ENCODE peak calls at places on chromosomes 6 and 20, in five cellular contexts. Q is heart left ventricle; U is CD4-positive, alpha-beta memory T cell; V is PC-3; Z is stomach. S is an unnamed sample.
A peak's percentile ranks its signal among the peaks of the same experiment; 100 is the strongest.

GRCh38 chr6:4806308-4807190 is 30.3 kb downstream of the CDYL start:
- DNase-seq in Z (no peak), Q (no peak), U (no peak), V (no peak), S (no peak)

GRCh38 chr6:100155141-100155540 is 161.1 kb upstream of the MCHR2 start:
- DNase-seq in Q (no peak), Z (no peak), U (no peak), V (no peak), S (no peak)

GRCh38 chr6:151914475-151914874 is 107.0 kb downstream of the ESR1 start:
- DNase-seq in Q (no peak), Z (no peak), V (peak; percentile 84), U (no peak), S (no peak)

GRCh38 chr6:107629545-107630147 is 139.7 kb downstream of the SOBP start:
- DNase-seq in Z (no peak), Q (no peak), V (no peak), U (no peak), S (no peak)

GRCh38 chr20:61608275-61609085 is 356.4 kb downstream of the CDH4 start:
- DNase-seq in Q (peak; percentile 40), V (peak; percentile 30), Z (no peak), U (no peak), S (no peak)

GRCh38 chr6:38570750-38571149 is 69.0 kb downstream of the BTBD9 start:
- DNase-seq in U (no peak), Q (no peak), Z (no peak), V (peak; percentile 62), S (no peak)

GRCh38 chr6:150273457-150274309 is 95.1 kb upstream of the IYD start:
- DNase-seq in Q (no peak), U (no peak), V (no peak), Z (no peak), S (no peak)

GRCh38 chr20:53739799-53740785 is 146.5 kb upstream of the ZNF217 start:
- DNase-seq in Q (no peak), U (peak; percentile 18), V (peak; percentile 68), Z (no peak), S (no peak)

GRCh38 chr6:161369339-161369738 is 95.5 kb upstream of the AGPAT4 start:
- DNase-seq in Q (no peak), U (no peak), Z (no peak), V (peak; percentile 86), S (no peak)

GRCh38 chr6:154166140-154166539 is 127.1 kb downstream of the OPRM1 start:
- DNase-seq in Q (no peak), V (peak; percentile 47), U (no peak), Z (no peak), S (no peak)

GRCh38 chr6:71197267-71197666 is 91.3 kb upstream of the OGFRL1 start:
- DNase-seq in Q (no peak), Z (no peak), V (peak; percentile 64), U (no peak), S (no peak)

GRCh38 chr6:97947841-97948240 is 664.8 kb upstream of the MMS22L start:
- DNase-seq in Q (peak; percentile 52), U (no peak), Z (peak; percentile 71), V (peak; percentile 95), S (no peak)

GRCh38 chr6:80437186-80437585 is 330.7 kb downstream of the BCKDHB start:
- DNase-seq in Q (no peak), Z (no peak), U (no peak), V (no peak), S (no peak)

GRCh38 chr20:20076297-20077065 is 24.1 kb downstream of the CFAP61 start:
- DNase-seq in Z (no peak), U (no peak), V (peak; percentile 37), Q (no peak), S (no peak)

GRCh38 chr20:32071395-32072167 is 19.5 kb downstream of the HCK start:
- DNase-seq in V (no peak), Q (no peak), Z (no peak), U (no peak), S (no peak)

GRCh38 chr20:8330316-8330784 is 198.3 kb downstream of the PLCB1 start:
- DNase-seq in U (no peak), Z (no peak), V (no peak), Q (no peak), S (no peak)

GRCh38 chr6:28542440-28543293 is 17.0 kb downstream of the GPX5 start:
- DNase-seq in V (peak; percentile 95), Z (no peak), U (peak; percentile 64), Q (no peak), S (no peak)

GRCh38 chr6:64280569-64280968 is 645.0 kb downstream of the PHF3 start:
- DNase-seq in Q (no peak), Z (no peak), U (no peak), V (peak; percentile 71), S (no peak)

GRCh38 chr20:36658300-36658699 is 12.3 kb upstream of the SLA2 start:
- DNase-seq in U (peak; percentile 40), Z (no peak), Q (no peak), V (no peak), S (no peak)

GRCh38 chr6:29705389-29706231 is 17.6 kb upstream of the HLA-F start:
- DNase-seq in U (peak; percentile 51), V (peak; percentile 78), Z (no peak), Q (no peak), S (no peak)

GRCh38 chr20:33551778-33552177 is 61.9 kb downstream of the CBFA2T2 start:
- DNase-seq in Q (no peak), U (no peak), V (no peak), Z (no peak), S (no peak)

GRCh38 chr6:109237082-109237985 is 142.0 kb downstream of the CEP57L1 start:
- DNase-seq in V (peak; percentile 31), Q (no peak), Z (no peak), U (no peak), S (no peak)

GRCh38 chr20:41029150-41029872 is 689 bp downstream of the TOP1 start:
- DNase-seq in U (peak; percentile 52), Q (peak; percentile 43), V (no peak), Z (no peak), S (peak; percentile 35)

GRCh38 chr20:20737158-20737557 is 24.7 kb upstream of the RALGAPA2 start:
- DNase-seq in Q (no peak), U (no peak), Z (no peak), V (no peak), S (no peak)

GRCh38 chr20:38449046-38449445 is 13.9 kb upstream of the SNHG17 start:
- DNase-seq in Z (no peak), U (no peak), V (no peak), Q (no peak), S (no peak)

GRCh38 chr20:38447251-38447661 is 12.1 kb upstream of the SNHG17 start:
- DNase-seq in Q (no peak), V (no peak), Z (no peak), U (no peak), S (no peak)

GRCh38 chr20:38445901-38446425 is 10.8 kb upstream of the SNHG17 start:
- DNase-seq in Z (no peak), Q (no peak), V (no peak), U (no peak), S (no peak)

GRCh38 chr20:38446441-38447209 is 11.5 kb upstream of the SNHG17 start:
- DNase-seq in Q (peak; percentile 95), V (peak; percentile 92), Z (peak; percentile 93), U (peak; percentile 90), S (peak; percentile 84)

GRCh38 chr20:38447931-38448675 is 13.0 kb upstream of the SNHG17 start:
- DNase-seq in U (no peak), Z (no peak), V (no peak), Q (no peak), S (no peak)
- H3K27ac ChIP-seq in U (no peak overlapping the region), Z (no peak overlapping the region), V (no peak overlapping the region), Q (no peak overlapping the region), S (no peak overlapping the region)

DNA sequence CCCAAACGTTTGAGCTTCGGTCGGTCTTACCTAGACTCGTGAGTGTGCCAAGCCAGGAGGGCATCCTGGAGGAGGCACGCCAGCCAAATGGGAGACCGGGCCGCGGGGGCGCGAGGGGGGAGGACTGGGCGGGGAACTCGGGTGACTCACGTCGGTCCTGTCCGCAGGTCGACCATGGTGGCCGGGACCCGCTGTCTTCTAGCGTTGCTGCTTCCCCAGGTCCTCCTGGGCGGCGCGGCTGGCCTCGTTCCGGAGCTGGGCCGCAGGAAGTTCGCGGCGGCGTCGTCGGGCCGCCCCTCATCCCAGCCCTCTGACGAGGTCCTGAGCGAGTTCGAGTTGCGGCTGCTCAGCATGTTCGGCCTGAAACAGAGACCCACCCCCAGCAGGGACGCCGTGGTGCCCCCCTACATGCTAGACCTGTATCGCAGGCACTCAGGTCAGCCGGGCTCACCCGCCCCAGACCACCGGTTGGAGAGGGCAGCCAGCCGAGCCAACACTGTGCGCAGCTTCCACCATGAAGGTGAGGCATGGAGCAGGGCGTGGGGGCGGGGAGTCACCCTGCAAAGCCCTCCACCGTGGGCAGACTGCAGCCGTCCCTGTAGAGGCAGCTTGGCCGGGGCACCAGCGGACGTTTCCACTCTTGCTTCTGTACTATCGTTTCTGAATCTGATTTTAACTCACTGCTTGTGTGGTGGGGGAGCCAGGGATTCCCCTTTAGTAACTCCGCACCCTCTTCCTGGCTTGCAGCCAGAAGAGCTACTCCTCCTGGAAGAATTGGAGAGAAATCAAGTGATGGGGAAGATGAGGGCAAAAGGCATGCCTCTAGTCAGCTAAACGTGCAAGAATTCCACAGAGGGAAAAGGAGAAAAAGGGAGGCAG is 2.7 kb downstream of the BMP2 start:
- DNase-seq in V (no peak), Z (peak; percentile 54), U (no peak), Q (peak; percentile 38), S (peak; percentile 29)
- H3K4me3 ChIP-seq in V (no peak overlapping the region), Z (peak overlapping the region; percentile 88), U (no peak overlapping the region), Q (peak overlapping the region; percentile 63), S (peak overlapping the region; percentile 87)

DNA sequence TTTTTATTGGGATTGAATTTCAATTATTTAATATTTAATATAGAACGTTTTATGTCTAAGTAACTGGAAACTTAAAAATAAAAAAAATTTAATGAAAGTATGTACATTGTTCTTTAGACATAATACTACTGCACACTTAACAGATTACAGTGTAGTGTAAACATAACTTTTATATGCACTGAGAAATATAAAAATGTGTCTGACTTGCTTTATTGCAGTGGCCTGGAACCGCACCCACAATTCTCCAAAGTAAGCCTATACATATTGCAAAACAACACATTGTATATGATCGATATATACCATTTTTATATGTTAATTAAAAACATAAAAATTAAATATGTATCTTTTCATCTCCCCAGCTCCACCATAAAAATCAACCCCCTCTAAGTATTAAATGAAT is 42.8 kb downstream of the GFOD1 start:
- DNase-seq in Q (no peak), U (no peak), V (no peak), Z (no peak), S (no peak)
- H3K27ac ChIP-seq in Q (peak overlapping the region; percentile 51), U (no peak overlapping the region), V (no peak overlapping the region), Z (no peak overlapping the region), S (peak overlapping the region; percentile 89)

DNA sequence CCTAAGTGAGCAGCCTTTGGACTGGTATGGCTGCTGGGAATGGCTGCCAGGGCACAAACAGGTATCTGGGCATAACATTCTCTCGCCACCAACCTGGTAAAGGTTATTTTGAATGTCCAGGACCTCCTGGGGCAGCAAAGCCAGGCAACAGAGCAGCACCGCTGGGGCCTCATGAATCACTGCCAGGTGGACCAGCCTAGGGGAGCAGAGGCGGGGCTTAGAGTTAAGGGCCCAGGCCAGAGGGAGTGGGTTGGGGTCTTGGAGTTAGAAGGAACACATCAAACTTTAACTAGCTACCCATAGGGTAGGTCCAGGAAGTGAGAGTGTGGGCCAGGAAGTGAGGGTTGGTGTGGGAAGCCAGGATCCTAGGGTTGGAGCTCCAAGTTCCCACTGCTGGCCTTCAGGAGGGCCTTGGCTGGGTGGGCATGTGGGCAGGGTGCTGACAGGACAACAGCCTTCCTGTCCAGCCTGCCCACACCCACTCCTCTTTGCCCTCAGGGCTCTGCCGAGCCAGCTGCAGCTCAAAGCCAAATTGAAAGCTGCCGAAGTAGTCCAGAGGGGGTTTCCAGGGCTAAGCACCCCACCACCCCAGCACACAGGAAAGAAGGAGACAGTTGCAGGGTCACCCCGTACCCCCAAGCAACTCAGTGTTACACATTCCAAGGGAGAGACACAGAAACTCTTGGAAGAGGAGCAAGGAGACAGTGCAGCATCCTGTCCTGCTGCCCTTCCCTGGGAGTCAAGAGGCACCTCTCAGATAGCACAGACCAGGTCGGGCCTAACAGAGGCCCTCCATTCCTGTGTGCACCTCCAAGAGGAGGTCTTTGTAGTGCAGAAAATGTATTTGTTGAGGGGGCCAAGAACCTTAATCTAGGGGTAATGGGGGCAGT is 2.6 kb downstream of the NFKBIE start:
- DNase-seq in Q (peak; percentile 27), V (no peak), U (no peak), Z (no peak), S (no peak)
- H3K4me3 ChIP-seq in Q (no peak overlapping the region), V (peak overlapping the region; percentile 80), U (peak overlapping the region; percentile 83), Z (peak overlapping the region; percentile 85), S (peak overlapping the region; percentile 72)